ENCODE peak calls at places on chromosomes 12 and 14, in five cellular contexts. One of them, this sample, is unnamed.
A peak's percentile ranks its signal among the peaks of the same experiment; 100 is the strongest.

GRCh38 chr12:114221136-114221838 is 184.7 kb downstream of the TBX5 start:
- DNase-seq in non-pigmented ciliary epithelial cell: no peak
- DNase-seq in HT1080: no peak
- DNase-seq in upper lobe of right lung: no peak
- DNase-seq in iris pigment epithelial cell: no peak
- DNase-seq in this sample: no peak

GRCh38 chr12:54364413-54364812 is at the start of gene GPR84:
- DNase-seq in non-pigmented ciliary epithelial cell: no peak
- DNase-seq in HT1080: peak; percentile 51
- DNase-seq in upper lobe of right lung: no peak
- DNase-seq in iris pigment epithelial cell: no peak
- DNase-seq in this sample: no peak

GRCh38 chr14:104800600-104801283 is at the start of gene ZBTB42:
- DNase-seq in non-pigmented ciliary epithelial cell: no peak
- DNase-seq in HT1080: peak; percentile 36
- DNase-seq in upper lobe of right lung: peak; percentile 94
- DNase-seq in iris pigment epithelial cell: peak; percentile 68
- DNase-seq in this sample: peak; percentile 88

GRCh38 chr12:26987634-26988424 is 26.4 kb downstream of the TM7SF3 start:
- DNase-seq in non-pigmented ciliary epithelial cell: no peak
- DNase-seq in HT1080: peak; percentile 18
- DNase-seq in upper lobe of right lung: no peak
- DNase-seq in iris pigment epithelial cell: peak; percentile 17
- DNase-seq in this sample: no peak

GRCh38 chr12:116026768-116027550 is 250.5 kb downstream of the MED13L start:
- DNase-seq in non-pigmented ciliary epithelial cell: no peak
- DNase-seq in HT1080: no peak
- DNase-seq in upper lobe of right lung: no peak
- DNase-seq in iris pigment epithelial cell: no peak
- DNase-seq in this sample: no peak

GRCh38 chr12:15256760-15257159 is 35.5 kb upstream of the RERG start:
- DNase-seq in non-pigmented ciliary epithelial cell: no peak
- DNase-seq in HT1080: no peak
- DNase-seq in upper lobe of right lung: no peak
- DNase-seq in iris pigment epithelial cell: peak; percentile 93
- DNase-seq in this sample: peak; percentile 43

GRCh38 chr12:98725481-98726247 is 80.6 kb downstream of the APAF1 start:
- DNase-seq in non-pigmented ciliary epithelial cell: peak; percentile 31
- DNase-seq in HT1080: peak; percentile 54
- DNase-seq in upper lobe of right lung: no peak
- DNase-seq in iris pigment epithelial cell: peak; percentile 78
- DNase-seq in this sample: peak; percentile 64

GRCh38 chr12:111171334-111171733 is 197.6 kb downstream of the PHETA1 start:
- DNase-seq in non-pigmented ciliary epithelial cell: no peak
- DNase-seq in HT1080: no peak
- DNase-seq in upper lobe of right lung: no peak
- DNase-seq in iris pigment epithelial cell: no peak
- DNase-seq in this sample: no peak

GRCh38 chr12:6961278-6961694 is 9.2 kb downstream of the PHB2 start:
- DNase-seq in non-pigmented ciliary epithelial cell: no peak
- DNase-seq in HT1080: peak; percentile 48
- DNase-seq in upper lobe of right lung: peak; percentile 94
- DNase-seq in iris pigment epithelial cell: peak; percentile 48
- DNase-seq in this sample: peak; percentile 76

GRCh38 chr12:52257074-52257551 is 17.3 kb upstream of the KRT86 start:
- DNase-seq in non-pigmented ciliary epithelial cell: no peak
- DNase-seq in HT1080: no peak
- DNase-seq in upper lobe of right lung: peak; percentile 57
- DNase-seq in iris pigment epithelial cell: no peak
- DNase-seq in this sample: no peak

GRCh38 chr12:46372131-46372851 is at the start of gene SLC38A2:
- DNase-seq in non-pigmented ciliary epithelial cell: no peak
- DNase-seq in HT1080: peak; percentile 94
- DNase-seq in upper lobe of right lung: peak; percentile 99
- DNase-seq in iris pigment epithelial cell: peak; percentile 95
- DNase-seq in this sample: peak; percentile 93

GRCh38 chr12:43370299-43370698 is 181.7 kb downstream of the ADAMTS20 start:
- DNase-seq in non-pigmented ciliary epithelial cell: peak; percentile 38
- DNase-seq in HT1080: peak; percentile 92
- DNase-seq in upper lobe of right lung: no peak
- DNase-seq in iris pigment epithelial cell: peak; percentile 86
- DNase-seq in this sample: peak; percentile 93

GRCh38 chr12:121781751-121782615 is 11.5 kb downstream of the RHOF start:
- DNase-seq in non-pigmented ciliary epithelial cell: no peak
- DNase-seq in HT1080: peak; percentile 73
- DNase-seq in upper lobe of right lung: no peak
- DNase-seq in iris pigment epithelial cell: peak; percentile 80
- DNase-seq in this sample: peak; percentile 78

GRCh38 chr12:15956010-15956409 is 44.9 kb downstream of the DERA start:
- DNase-seq in non-pigmented ciliary epithelial cell: no peak
- DNase-seq in HT1080: no peak
- DNase-seq in upper lobe of right lung: no peak
- DNase-seq in iris pigment epithelial cell: no peak
- DNase-seq in this sample: peak; percentile 22

GRCh38 chr14:105173901-105174894 is 5.6 kb upstream of the JAG2 start:
- DNase-seq in non-pigmented ciliary epithelial cell: no peak
- DNase-seq in HT1080: no peak
- DNase-seq in upper lobe of right lung: no peak
- DNase-seq in iris pigment epithelial cell: no peak
- DNase-seq in this sample: peak; percentile 82

GRCh38 chr14:104499784-104500496 is 79.6 kb upstream of the C14orf180 start:
- DNase-seq in non-pigmented ciliary epithelial cell: no peak
- DNase-seq in HT1080: no peak
- DNase-seq in upper lobe of right lung: peak; percentile 57
- DNase-seq in iris pigment epithelial cell: no peak
- DNase-seq in this sample: no peak

GRCh38 chr12:20474443-20474842 is 106.1 kb downstream of the PDE3A start:
- DNase-seq in non-pigmented ciliary epithelial cell: no peak
- DNase-seq in HT1080: no peak
- DNase-seq in upper lobe of right lung: no peak
- DNase-seq in iris pigment epithelial cell: peak; percentile 38
- DNase-seq in this sample: no peak

GRCh38 chr12:131608740-131609665 is 101.9 kb upstream of the SFSWAP start:
- DNase-seq in non-pigmented ciliary epithelial cell: peak; percentile 4
- DNase-seq in HT1080: peak; percentile 60
- DNase-seq in upper lobe of right lung: peak; percentile 85
- DNase-seq in iris pigment epithelial cell: peak; percentile 61
- DNase-seq in this sample: peak; percentile 20

GRCh38 chr12:64461634-64462414 is 9.9 kb downstream of the TBK1 start:
- DNase-seq in non-pigmented ciliary epithelial cell: peak; percentile 74
- DNase-seq in HT1080: peak; percentile 49
- DNase-seq in upper lobe of right lung: no peak
- DNase-seq in iris pigment epithelial cell: peak; percentile 92
- DNase-seq in this sample: peak; percentile 78

GRCh38 chr12:25648460-25648859 is 95.4 kb upstream of the LMNTD1 start:
- DNase-seq in non-pigmented ciliary epithelial cell: peak; percentile 36
- DNase-seq in HT1080: peak; percentile 84
- DNase-seq in upper lobe of right lung: no peak
- DNase-seq in iris pigment epithelial cell: peak; percentile 66
- DNase-seq in this sample: peak; percentile 67

GRCh38 chr14:74302160-74302628 is 540 bp downstream of the ABCD4 start:
- DNase-seq in non-pigmented ciliary epithelial cell: no peak
- DNase-seq in HT1080: peak; percentile 58
- DNase-seq in upper lobe of right lung: no peak
- DNase-seq in iris pigment epithelial cell: peak; percentile 73
- DNase-seq in this sample: peak; percentile 55

GRCh38 chr12:630656-631632 is 32.3 kb downstream of the NINJ2 start:
- DNase-seq in non-pigmented ciliary epithelial cell: no peak
- DNase-seq in HT1080: no peak
- DNase-seq in upper lobe of right lung: peak; percentile 91
- DNase-seq in iris pigment epithelial cell: no peak
- DNase-seq in this sample: no peak

GRCh38 chr12:100329800-100330199 is 27.1 kb upstream of the SLC17A8 start:
- DNase-seq in non-pigmented ciliary epithelial cell: no peak
- DNase-seq in HT1080: no peak
- DNase-seq in upper lobe of right lung: no peak
- DNase-seq in iris pigment epithelial cell: no peak
- DNase-seq in this sample: no peak

GRCh38 chr12:49507139-49507538 is 31.7 kb upstream of the KCNH3 start:
- DNase-seq in non-pigmented ciliary epithelial cell: peak; percentile 95
- DNase-seq in HT1080: peak; percentile 91
- DNase-seq in upper lobe of right lung: no peak
- DNase-seq in iris pigment epithelial cell: peak; percentile 98
- DNase-seq in this sample: peak; percentile 89

GRCh38 chr14:21924479-21924878 is 250.9 kb upstream of the OR4E1 start:
- DNase-seq in non-pigmented ciliary epithelial cell: no peak
- DNase-seq in HT1080: no peak
- DNase-seq in upper lobe of right lung: no peak
- DNase-seq in iris pigment epithelial cell: no peak
- DNase-seq in this sample: no peak